ENCODE peak calls at places on chromosome 20, in four cellular contexts. O is brain microvascular endothelial cell, Z is AG10803, U is sigmoid colon. V is an unnamed sample.

GRCh38 chr20:23228912-23229311 is 121.7 kb upstream of the NXT1 start:
- DNase-seq in O (peak; percentile 77), Z (peak; percentile 63), U (no peak), V (no peak)

GRCh38 chr20:23484081-23484480 is 6.8 kb upstream of the CST8 start:
- DNase-seq in Z (no peak), U (no peak), O (no peak), V (no peak)

GRCh38 chr20:10521068-10521834 is 86.1 kb downstream of the SLX4IP start:
- DNase-seq in Z (peak; percentile 72), O (peak; percentile 84), U (peak; percentile 82), V (no peak)

GRCh38 chr20:59121714-59122376 is 41.8 kb upstream of the ZNF831 start:
- DNase-seq in O (no peak), U (no peak), Z (no peak), V (no peak)

GRCh38 chr20:44683263-44684046 is 31.7 kb upstream of the CCN5 start:
- DNase-seq in U (no peak), O (no peak), Z (no peak), V (peak; percentile 54)

GRCh38 chr20:21083825-21084325 is 22.3 kb downstream of the LINC00237 start:
- DNase-seq in Z (no peak), U (no peak), O (no peak), V (no peak)

GRCh38 chr20:31517373-31517772 is 3.1 kb downstream of the HM13 start:
- DNase-seq in U (no peak), Z (peak; percentile 64), O (peak; percentile 45), V (peak; percentile 30)

GRCh38 chr20:10710995-10711775 is 37.4 kb upstream of the JAG1 start:
- DNase-seq in O (no peak), U (no peak), Z (no peak), V (no peak)

GRCh38 chr20:58693226-58694006 is 816 bp downstream of the NPEPL1 start:
- DNase-seq in Z (no peak), U (peak; percentile 73), O (no peak), V (no peak)

GRCh38 chr20:16444056-16444777 is 129.0 kb downstream of the KIF16B start:
- DNase-seq in U (no peak), O (no peak), Z (peak; percentile 62), V (no peak)

GRCh38 chr20:36439040-36439730 is 102.1 kb upstream of the MYL9 start:
- DNase-seq in Z (peak; percentile 46), O (peak; percentile 43), U (no peak), V (peak; percentile 75)

GRCh38 chr20:44735816-44736169 is 9.9 kb upstream of the KCNK15 start:
- DNase-seq in U (no peak), O (no peak), Z (no peak), V (no peak)

GRCh38 chr20:13649548-13649947 is 10.8 kb upstream of the TASP1 start:
- DNase-seq in O (no peak), Z (no peak), U (peak; percentile 76), V (no peak)

GRCh38 chr20:32387262-32387661 is 29.1 kb downstream of the ASXL1 start:
- DNase-seq in Z (peak; percentile 20), O (peak; percentile 18), U (no peak), V (no peak)

GRCh38 chr20:50292324-50293243 is 102.0 kb downstream of the CEBPB start:
- DNase-seq in U (peak; percentile 98), O (peak; percentile 82), Z (peak; percentile 97), V (no peak)

GRCh38 chr20:12217382-12217781 is 299.7 kb downstream of the BTBD3 start:
- DNase-seq in Z (no peak), O (no peak), U (no peak), V (no peak)

GRCh38 chr20:24489193-24489592 is 19.8 kb downstream of the SYNDIG1 start:
- DNase-seq in U (no peak), Z (no peak), O (no peak), V (no peak)

GRCh38 chr20:21546355-21546754 is 32.5 kb upstream of the NKX2-2 start:
- DNase-seq in Z (no peak), O (no peak), U (no peak), V (no peak)

GRCh38 chr20:58908216-58908615 is 55.7 kb downstream of the GNAS start:
- DNase-seq in U (no peak), O (no peak), Z (no peak), V (no peak)

GRCh38 chr20:20488388-20488787 is 120.5 kb downstream of the INSM1 start:
- DNase-seq in O (no peak), Z (no peak), U (no peak), V (no peak)

GRCh38 chr20:32481311-32482103 is 103.6 kb downstream of the NOL4L start:
- DNase-seq in O (no peak), Z (no peak), U (peak; percentile 76), V (no peak)

GRCh38 chr20:50301165-50301564 is 110.5 kb downstream of the CEBPB start:
- DNase-seq in O (no peak), Z (no peak), U (no peak), V (no peak)

GRCh38 chr20:8803065-8803464 is 265.8 kb upstream of the PLCB4 start:
- DNase-seq in O (no peak), Z (no peak), U (no peak), V (no peak)

GRCh38 chr20:18090044-18090443 is 32.3 kb upstream of the OVOL2 start:
- DNase-seq in O (no peak), U (no peak), Z (no peak), V (no peak)

GRCh38 chr20:44279228-44279627 is 31.8 kb downstream of the FITM2 start:
- DNase-seq in O (peak; percentile 87), Z (peak; percentile 76), U (no peak), V (no peak)

GRCh38 chr20:31712112-31712553 is 10.5 kb downstream of the BCL2L1 start:
- DNase-seq in O (no peak), Z (no peak), U (peak; percentile 65), V (no peak)

GRCh38 chr20:38355161-38356012 is 9.1 kb downstream of the LBP start:
- DNase-seq in Z (no peak), U (no peak), O (no peak), V (no peak)

GRCh38 chr20:17628101-17628841 is 53.8 kb downstream of the RRBP1 start:
- DNase-seq in O (no peak), U (peak; percentile 55), Z (no peak), V (no peak)

GRCh38 chr20:17646901-17647301 is 35.1 kb downstream of the RRBP1 start:
- DNase-seq in Z (no peak), O (no peak), U (peak; percentile 57), V (no peak)

GRCh38 chr20:22575087-22575721 is 9.2 kb downstream of the FOXA2 start:
- DNase-seq in O (no peak), U (no peak), Z (peak; percentile 3), V (no peak)

GRCh38 chr20:53623454-53624206 is 30.0 kb upstream of the ZNF217 start:
- DNase-seq in Z (peak; percentile 76), U (peak; percentile 87), O (peak; percentile 73), V (no peak)

GRCh38 chr20:58664883-58665282 is 13.8 kb downstream of the STX16 start:
- DNase-seq in O (no peak), U (no peak), Z (no peak), V (no peak)

DNA sequence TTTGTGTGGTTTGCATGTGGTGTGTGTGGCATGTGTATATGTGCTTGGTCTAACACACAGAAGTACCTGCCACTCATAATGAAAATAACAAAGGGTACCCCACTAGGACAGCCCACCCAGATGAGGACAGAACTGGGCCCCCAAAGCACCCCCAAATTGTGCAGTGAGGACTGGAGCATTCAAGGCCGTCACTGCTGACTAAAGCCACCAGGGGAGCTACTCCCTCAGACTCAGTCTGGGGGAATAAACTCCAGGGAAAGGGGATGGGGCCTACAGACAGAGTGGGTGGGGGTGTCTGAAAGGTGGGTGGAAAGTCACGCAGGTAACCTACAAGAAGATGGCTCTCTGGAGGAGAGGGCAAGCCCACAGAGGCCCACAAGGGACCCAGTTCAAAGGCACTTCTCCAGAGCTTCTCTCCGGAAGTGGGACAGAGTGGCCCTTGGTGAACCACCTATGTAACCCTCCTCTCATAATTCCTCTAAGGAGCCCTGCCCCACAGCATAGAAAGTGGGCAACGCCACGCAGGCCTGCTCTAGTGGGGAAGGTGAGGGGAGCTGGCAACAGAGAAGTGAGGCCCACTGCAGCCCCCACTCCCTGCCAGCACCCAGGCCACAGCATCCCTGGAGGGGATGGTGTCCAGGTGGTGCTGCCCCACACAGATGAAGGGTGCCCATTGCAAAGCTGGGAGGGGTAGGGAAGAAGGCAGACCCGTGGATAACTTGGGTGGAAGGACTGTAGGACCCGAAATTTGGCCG is 122.8 kb upstream of the MAFB start:
- DNase-seq in O (no peak), Z (no peak), U (no peak), V (no peak)
- TF ChIP-seq CTCF in O (peak; percentile 32), Z (peak; percentile 0), U (no peak), V (peak; percentile 31)

GRCh38 chr20:57080796-57081195 is 185.6 kb downstream of the BMP7 start:
- DNase-seq in Z (peak; percentile 68), O (peak; percentile 41), U (no peak), V (no peak)
- TF ChIP-seq CTCF in Z (peak; percentile 56), O (peak; percentile 58), U (no peak), V (peak; percentile 12)

GRCh38 chr20:62831361-62831788 is 14.5 kb downstream of the COL9A3 start:
- DNase-seq in Z (no peak), U (no peak), O (no peak), V (no peak)

GRCh38 chr20:62831854-62832211 is 15.0 kb downstream of the COL9A3 start:
- DNase-seq in U (no peak), O (no peak), Z (no peak), V (no peak)

GRCh38 chr20:62832951-62833391 is 16.1 kb downstream of the COL9A3 start:
- DNase-seq in U (peak; percentile 64), O (no peak), Z (no peak), V (no peak)

GRCh38 chr20:62830821-62831220 is 14.0 kb downstream of the COL9A3 start:
- DNase-seq in U (no peak), Z (no peak), O (no peak), V (no peak)

DNA sequence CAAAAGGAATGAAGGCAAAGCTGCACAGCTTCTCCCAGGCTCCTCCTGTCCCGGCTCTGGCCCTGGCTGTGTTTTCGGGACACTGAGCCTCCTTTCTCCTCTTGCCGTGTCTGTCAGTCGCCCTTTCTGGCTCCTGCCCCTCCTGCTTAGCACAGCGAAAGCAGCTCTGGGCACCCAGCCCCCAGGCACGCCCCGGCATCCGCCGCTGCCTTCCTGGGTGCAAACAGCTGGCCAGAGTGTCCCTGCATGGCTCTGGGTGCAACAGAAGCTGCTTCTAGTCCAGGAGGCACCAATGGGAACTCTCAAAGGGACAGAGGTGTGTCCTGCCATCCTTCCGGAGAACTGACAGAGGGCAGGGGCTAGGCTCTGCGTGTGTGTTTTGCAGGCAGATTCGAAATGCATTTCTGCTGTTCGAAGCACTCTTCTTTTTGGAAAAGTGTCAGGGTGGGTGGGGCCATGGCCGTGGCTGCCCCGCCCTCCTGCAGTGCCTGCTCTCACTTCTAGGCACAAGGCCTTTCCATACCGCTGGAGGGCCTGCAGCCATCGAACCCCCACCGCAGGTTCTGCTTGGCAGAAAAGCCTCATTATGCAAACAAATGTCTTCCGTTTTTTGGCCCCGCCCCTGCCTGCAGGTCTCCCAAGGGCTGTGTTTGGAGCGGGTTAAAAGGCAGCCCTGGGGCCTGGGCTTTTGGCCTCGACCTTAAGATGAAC is 15.5 kb downstream of the COL9A3 start:
- DNase-seq in Z (no peak), O (no peak), U (peak; percentile 74), V (no peak)
- TF ChIP-seq CTCF in Z (no peak), O (no peak), U (no peak), V (no peak)

DNA sequence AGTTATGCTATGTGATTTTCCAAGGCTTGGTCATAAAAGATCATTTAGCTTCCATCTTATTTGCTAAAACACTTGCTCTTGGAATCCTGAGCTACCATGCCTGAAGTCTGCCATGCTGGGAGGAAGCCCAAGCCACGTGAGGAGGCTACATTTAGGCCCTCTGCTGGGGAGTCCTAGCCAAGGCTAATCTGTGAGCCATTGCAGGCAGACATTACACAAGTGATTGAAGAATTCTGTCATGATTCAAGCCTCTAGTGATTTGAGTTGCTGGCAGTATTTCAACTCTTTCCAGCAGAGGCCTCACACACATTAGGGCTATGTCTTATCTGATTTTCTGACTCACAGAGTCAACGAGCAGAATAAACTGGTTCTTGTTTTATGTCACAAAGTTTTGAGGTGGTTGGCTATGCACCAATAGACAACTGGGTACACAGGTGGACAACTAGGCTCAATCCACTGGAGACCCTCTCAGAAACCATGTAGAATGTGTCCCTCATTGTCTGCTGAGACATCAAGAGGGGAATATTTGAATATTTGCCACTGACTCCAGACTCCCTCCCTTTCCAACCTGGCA is 227.2 kb upstream of the SULF2 start:
- DNase-seq in O (peak; percentile 85), Z (peak; percentile 84), U (no peak), V (no peak)
- TF ChIP-seq CTCF in O (peak; percentile 41), Z (peak; percentile 40), U (no peak), V (no peak)

V was measured in progenitor cell of endocrine pancreas.